ENCODE peak calls at places on chromosomes 2 and 18, in four cellular contexts. M is thoracic aorta, N is right lobe of liver, S is heart right ventricle. L is an unnamed sample.

GRCh38 chr2:112706170-112706664 is 14.6 kb upstream of the NT5DC4 start:
- DNase-seq in M (no peak), N (no peak), S (no peak), L (no peak)

GRCh38 chr2:46719499-46719898 is 196.1 kb downstream of the MCFD2 start:
- DNase-seq in M (no peak), N (no peak), S (no peak), L (no peak)

GRCh38 chr18:23964282-23965238 is 50.0 kb upstream of the TTC39C start:
- DNase-seq in M (no peak), N (no peak), S (no peak), L (no peak)

GRCh38 chr18:36772339-36772738 is 56.5 kb downstream of the TPGS2 start:
- DNase-seq in M (no peak), N (no peak), S (no peak), L (no peak)

GRCh38 chr2:208112969-208113368 is 11.4 kb downstream of the CRYGD start:
- DNase-seq in M (no peak), N (no peak), S (no peak), L (no peak)

GRCh38 chr2:26352892-26353291 is 6.3 kb upstream of the ADGRF3 start:
- DNase-seq in M (no peak), N (no peak), S (no peak), L (no peak)

GRCh38 chr2:136361521-136361920 is 243.6 kb upstream of the CXCR4 start:
- DNase-seq in M (no peak), N (no peak), S (no peak), L (no peak)

GRCh38 chr2:57881998-57882884 is 164.4 kb upstream of the VRK2 start:
- DNase-seq in M (no peak), N (no peak), S (no peak), L (no peak)

GRCh38 chr2:201809633-201810032 is 3.3 kb downstream of the CDK15 start:
- DNase-seq in M (no peak), N (no peak), S (no peak), L (no peak)

GRCh38 chr2:201807452-201807980 is 1.2 kb downstream of the CDK15 start:
- DNase-seq in M (peak; percentile 4), N (no peak), S (peak; percentile 47), L (no peak)

GRCh38 chr2:201808070-201808469 is 1.7 kb downstream of the CDK15 start:
- DNase-seq in M (no peak), N (no peak), S (no peak), L (no peak)

GRCh38 chr2:201810592-201810991 is 4.3 kb downstream of the CDK15 start:
- DNase-seq in M (no peak), N (no peak), S (no peak), L (no peak)

GRCh38 chr2:201806442-201806841 is at the start of gene CDK15:
- DNase-seq in M (no peak), N (no peak), S (peak; percentile 4), L (no peak)
- H3K4me1 ChIP-seq in M (no peaks in the 10 kb centered on the region), N (no peaks in the 10 kb centered on the region), S (peaks cover 20% of the 10 kb centered on the region), L (peaks cover 4% of the 10 kb centered on the region)

GRCh38 chr2:231184319-231184718 is 14.1 kb upstream of the ARMC9 start:
- DNase-seq in M (no peak), N (no peak), S (no peak), L (no peak)

GRCh38 chr2:231181848-231182247 is 16.6 kb upstream of the ARMC9 start:
- DNase-seq in M (peak; percentile 68), N (peak; percentile 76), S (peak; percentile 79), L (peak; percentile 82)

GRCh38 chr2:231183851-231184250 is 14.6 kb upstream of the ARMC9 start:
- DNase-seq in M (no peak), N (no peak), S (no peak), L (no peak)

GRCh38 chr2:231185050-231185725 is 13.2 kb upstream of the ARMC9 start:
- DNase-seq in M (no peak), N (no peak), S (no peak), L (no peak)

DNA sequence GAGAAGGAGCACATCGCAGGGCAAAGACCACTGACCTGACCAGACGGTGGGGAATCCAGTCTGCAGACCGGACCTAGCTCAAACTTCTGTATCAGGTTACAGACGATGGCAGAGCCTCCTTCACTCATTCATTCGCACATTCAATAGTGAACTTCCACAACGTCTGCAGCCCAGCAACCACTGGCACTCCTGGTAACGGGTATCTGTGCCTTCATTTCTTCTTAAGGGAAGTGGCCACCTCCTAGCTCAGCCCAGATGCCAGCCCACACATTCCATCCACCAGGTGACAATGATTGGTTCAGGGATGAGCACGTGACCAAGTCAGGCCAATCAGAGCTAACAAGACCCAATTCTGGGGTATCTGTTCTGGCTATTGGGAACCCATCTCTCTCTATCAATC is 15.9 kb upstream of the ARMC9 start:
- DNase-seq in M (no peak), N (no peak), S (no peak), L (no peak)
- H3K4me3 ChIP-seq in M (no peak overlapping the region), N (no peak overlapping the region), S (no peak overlapping the region), L (no peak overlapping the region)

DNA sequence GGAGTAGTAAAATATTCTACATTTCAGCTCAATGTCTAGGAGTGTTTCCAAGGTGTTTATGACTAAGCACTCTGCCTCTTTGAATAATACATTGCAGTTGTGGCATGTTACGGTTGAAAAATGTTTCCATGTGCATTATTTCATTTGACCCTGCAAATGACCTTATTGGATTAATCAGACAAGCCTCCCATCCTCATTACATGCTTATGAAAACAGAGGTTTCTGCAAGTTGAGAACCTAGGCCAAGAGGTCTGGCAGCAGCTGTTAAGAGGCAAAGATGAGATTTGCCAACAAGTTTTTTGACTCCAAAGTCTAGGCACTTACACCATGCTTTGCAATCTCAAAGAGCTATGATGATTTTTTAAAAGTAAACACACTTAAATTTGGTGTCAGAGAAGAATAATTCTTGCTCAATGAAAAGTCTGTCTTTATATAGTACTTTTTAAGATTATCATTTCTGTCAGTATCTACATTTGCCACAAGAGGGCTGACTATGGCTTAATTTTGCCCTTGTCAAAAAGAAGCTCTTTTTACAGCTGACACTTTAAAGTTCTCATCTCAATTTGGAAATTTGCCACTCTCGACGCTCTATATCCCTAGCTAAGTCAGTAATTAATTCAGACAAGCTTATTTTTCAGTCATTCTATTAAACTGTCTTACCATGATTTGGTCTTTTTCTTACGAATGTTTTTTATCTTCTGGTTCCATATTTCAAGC is 260.6 kb downstream of the PAX3 start:
- DNase-seq in M (no peak), N (no peak), S (no peak), L (no peak)
- TF ChIP-seq CTCF in M (no peak), N (no peak), S (peak; percentile 25), L (peak; percentile 36)

GRCh38 chr2:163735692-163736432 is at the start of gene FIGN:
- DNase-seq in M (peak; percentile 52), N (peak; percentile 71), S (peak; percentile 77), L (peak; percentile 86)

GRCh38 chr2:163736433-163737168 is 793 bp upstream of the FIGN start:
- DNase-seq in M (no peak), N (peak; percentile 46), S (peak; percentile 34), L (peak; percentile 75)

GRCh38 chr2:163737169-163737439 is 1.3 kb upstream of the FIGN start:
- DNase-seq in M (no peak), N (no peak), S (no peak), L (no peak)

GRCh38 chr2:163734911-163735691 is 707 bp downstream of the FIGN start:
- DNase-seq in M (no peak), N (no peak), S (no peak), L (no peak)

DNA sequence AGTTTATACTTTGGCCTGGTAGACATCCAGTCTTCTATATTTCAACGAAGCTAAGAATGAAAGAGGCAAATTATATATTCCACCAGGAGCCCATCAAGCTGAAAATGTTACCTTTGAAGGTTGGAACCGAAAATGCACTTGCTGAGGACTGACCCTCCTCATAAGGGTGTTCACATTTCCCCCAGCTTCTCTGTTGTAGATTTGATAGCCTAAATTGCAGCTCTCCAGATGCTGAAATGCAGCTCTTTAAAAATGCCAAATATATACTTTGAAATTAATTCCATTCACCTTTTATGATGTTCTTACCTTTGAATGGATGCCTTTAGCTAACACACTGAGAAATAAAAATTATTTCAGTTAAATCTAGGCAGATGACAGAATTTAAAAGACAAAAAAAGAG is 1.8 kb upstream of the FIGN start:
- DNase-seq in M (no peak), N (no peak), S (no peak), L (no peak)
- H3K4me1 ChIP-seq in M (no peaks in the 10 kb centered on the region), N (peaks cover 4% of the 10 kb centered on the region), S (peaks cover 4% of the 10 kb centered on the region), L (no peaks in the 10 kb centered on the region)

GRCh38 chr2:109123586-109124201 is 5.3 kb upstream of the SH3RF3 start:
- DNase-seq in M (no peak), N (no peak), S (no peak), L (no peak)

GRCh38 chr2:109118321-109118720 is 10.7 kb upstream of the SH3RF3 start:
- DNase-seq in M (no peak), N (no peak), S (no peak), L (no peak)

GRCh38 chr2:109120166-109120565 is 8.8 kb upstream of the SH3RF3 start:
- DNase-seq in M (no peak), N (no peak), S (no peak), L (no peak)

GRCh38 chr2:109117780-109118179 is 11.2 kb upstream of the SH3RF3 start:
- DNase-seq in M (no peak), N (no peak), S (no peak), L (no peak)
- H3K4me3 ChIP-seq in M (no peak overlapping the region), N (no peak overlapping the region), S (no peak overlapping the region), L (no peak overlapping the region)

GRCh38 chr2:32772623-32773221 is 144.9 kb downstream of the TTC27 start:
- DNase-seq in M (no peak), N (no peak), S (peak; percentile 31), L (no peak)
- TF ChIP-seq CTCF in M (peak; percentile 70), N (peak; percentile 71), S (peak; percentile 78), L (peak; percentile 69)

GRCh38 chr2:94879314-94879981 is 8.2 kb downstream of the TEKT4 start:
- DNase-seq in M (no peak), N (no peak), S (no peak), L (no peak)
- H3K4me1 ChIP-seq in M (no peaks in the 10 kb centered on the region), N (no peaks in the 10 kb centered on the region), S (no peaks in the 10 kb centered on the region), L (no peaks in the 10 kb centered on the region)

DNA sequence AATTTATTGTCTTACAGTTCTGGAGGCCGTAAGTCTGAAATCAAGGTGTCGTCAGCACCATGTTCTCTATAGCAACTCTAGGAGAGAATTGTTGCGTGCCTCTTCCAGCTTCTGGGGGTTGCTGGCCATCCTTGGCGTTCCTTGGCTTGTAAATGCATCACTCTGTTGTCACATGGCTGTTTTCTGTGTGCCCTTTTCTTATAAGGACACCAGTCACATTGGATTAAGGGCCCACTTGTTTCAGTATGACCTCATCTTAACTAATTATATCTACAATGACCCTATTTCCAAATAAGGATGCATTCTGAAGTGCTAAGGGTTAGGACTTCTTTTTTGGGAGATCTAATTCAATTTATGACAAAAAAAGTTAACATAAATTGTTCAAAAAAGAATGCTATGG is 1.4 kb upstream of the PLEK start:
- DNase-seq in M (no peak), N (no peak), S (no peak), L (no peak)
- H3K4me3 ChIP-seq in M (no peak overlapping the region), N (no peak overlapping the region), S (no peak overlapping the region), L (no peak overlapping the region)

L was measured in upper lobe of right lung.